ENCODE peak calls at places on chromosomes 11 and 22, in eight cellular contexts. L, Z, N, O, Q, K, R and A are unnamed samples.

GRCh38 chr11:78359921-78360320 is 57.7 kb downstream of the GAB2 start:
- DNase-seq in L (no peak), Z (no peak), N (no peak), O (no peak), Q (no peak), K (no peak), R (peak), A (no peak)

GRCh38 chr22:31106001-31106571 is 1.3 kb downstream of the SELENOM start:
- DNase-seq in L (no peak), Z (no peak), N (no peak), O (no peak), Q (no peak), K (no peak), R (peak), A (peak)

GRCh38 chr22:38927033-38927789 is 30.2 kb upstream of the APOBEC3A start:
- DNase-seq in L (peak), Z (peak), N (no peak), O (no peak), Q (peak), K (peak), R (peak), A (no peak)

GRCh38 chr22:41411021-41411851 is 29.5 kb downstream of the TEF start:
- DNase-seq in L (no peak), Z (no peak), N (no peak), O (no peak), Q (no peak), K (no peak), R (peak), A (peak)

GRCh38 chr11:86632499-86633269 is 39.7 kb downstream of the ME3 start:
- DNase-seq in L (peak), Z (no peak), N (no peak), O (no peak), Q (peak), K (no peak), R (peak), A (no peak)

GRCh38 chr11:118045191-118045590 is 31.7 kb upstream of the TMPRSS4 start:
- DNase-seq in L (no peak), Z (no peak), N (no peak), O (no peak), Q (no peak), K (peak), R (no peak), A (no peak)

GRCh38 chr11:111269146-111269868 is 23.8 kb downstream of the POU2AF2 start:
- DNase-seq in L (no peak), Z (no peak), N (no peak), O (no peak), Q (no peak), K (no peak), R (no peak), A (no peak)

GRCh38 chr11:61621917-61622585 is 41.2 kb upstream of the SYT7 start:
- DNase-seq in L (no peak), Z (no peak), N (no peak), O (no peak), Q (no peak), K (no peak), R (no peak), A (no peak)

GRCh38 chr11:64251986-64252837 is 882 bp downstream of the PLCB3 start:
- DNase-seq in L (no peak), Z (no peak), N (no peak), O (no peak), Q (no peak), K (no peak), R (peak), A (no peak)

GRCh38 chr11:10459029-10459970 is 4.2 kb downstream of the AMPD3 start:
- DNase-seq in L (peak), Z (peak), N (no peak), O (no peak), Q (no peak), K (no peak), R (no peak), A (no peak)

GRCh38 chr22:43829448-43829821 is 17.3 kb upstream of the EFCAB6 start:
- DNase-seq in L (no peak), Z (no peak), N (no peak), O (no peak), Q (no peak), K (no peak), R (peak), A (no peak)

GRCh38 chr11:69394902-69395690 is 86.4 kb upstream of the LINC01488 start:
- DNase-seq in L (no peak), Z (no peak), N (no peak), O (no peak), Q (no peak), K (no peak), R (peak), A (no peak)